ENCODE peak calls at places on chromosome 18, in nine cellular contexts. P is NB4, M is brain microvascular endothelial cell, Q is uterus, S is A549, G is fibroblast of pulmonary artery, X is cardiac muscle cell, H is cardiac fibroblast, R is transverse colon. T is an unnamed sample.

GRCh38 chr18:63137999-63138448 is 181.5 kb downstream of the BCL2 start:
- DNase-seq in P (no peak), M (no peak), Q (no peak), S (no peak), G (peak; percentile 18), X (no peak), H (peak; percentile 19), R (no peak), T (no peak)

GRCh38 chr18:47163241-47163640 is 12.9 kb downstream of the IER3IP1 start:
- DNase-seq in P (no peak), M (peak; percentile 84), Q (no peak), S (no peak), G (peak; percentile 73), X (peak; percentile 70), H (peak; percentile 64), R (no peak), T (no peak)

GRCh38 chr18:77249583-77250500 is at the start of gene GALR1:
- DNase-seq in P (no peak), M (no peak), Q (no peak), S (no peak), G (no peak), X (no peak), H (peak; percentile 1), R (no peak), T (no peak)

GRCh38 chr18:22935431-22935830 is 2.3 kb downstream of the RBBP8 start:
- DNase-seq in P (peak; percentile 36), M (no peak), Q (no peak), S (no peak), G (peak; percentile 3), X (no peak), H (peak; percentile 6), R (no peak), T (no peak)

GRCh38 chr18:27838230-27838629 is 338.7 kb downstream of the CDH2 start:
- DNase-seq in P (no peak), M (no peak), Q (no peak), S (no peak), G (no peak), X (peak; percentile 6), H (no peak), R (no peak), T (no peak)

GRCh38 chr18:72502671-72503431 is 41.3 kb downstream of the CBLN2 start:
- DNase-seq in P (no peak), M (no peak), Q (no peak), S (no peak), G (no peak), X (no peak), H (no peak), R (no peak), T (no peak)

GRCh38 chr18:62128157-62128556 is 58.7 kb downstream of the PIGN start:
- DNase-seq in P (no peak), M (peak; percentile 55), Q (no peak), S (no peak), G (peak; percentile 28), X (peak; percentile 31), H (peak; percentile 27), R (no peak), T (no peak)

GRCh38 chr18:65601775-65602174 is 149.0 kb upstream of the CDH7 start:
- DNase-seq in P (no peak), M (no peak), Q (no peak), S (no peak), G (no peak), X (no peak), H (no peak), R (no peak), T (no peak)

GRCh38 chr18:73842795-73843394 is 304.7 kb downstream of the FBXO15 start:
- DNase-seq in P (peak; percentile 44), M (peak; percentile 48), Q (no peak), S (peak; percentile 40), G (peak; percentile 69), X (peak; percentile 64), H (peak; percentile 66), R (peak; percentile 25), T (no peak)

GRCh38 chr18:33749831-33750230 is 171.8 kb downstream of the ASXL3 start:
- DNase-seq in P (peak; percentile 2), M (no peak), Q (no peak), S (no peak), G (no peak), X (no peak), H (no peak), R (no peak), T (no peak)

GRCh38 chr18:45617284-45617683 is 2.0 kb downstream of the SLC14A2 start:
- DNase-seq in P (no peak), M (peak; percentile 72), Q (peak; percentile 88), S (peak; percentile 42), G (peak; percentile 71), X (peak; percentile 84), H (peak; percentile 88), R (peak; percentile 91), T (peak; percentile 74)

GRCh38 chr18:70384181-70384790 is 95.4 kb downstream of the SOCS6 start:
- DNase-seq in P (peak; percentile 72), M (peak; percentile 83), Q (no peak), S (peak; percentile 91), G (peak; percentile 43), X (peak; percentile 57), H (peak; percentile 43), R (no peak), T (no peak)

GRCh38 chr18:59123588-59124369 is 15.9 kb upstream of the SEC11C start:
- DNase-seq in P (no peak), M (peak; percentile 93), Q (peak; percentile 49), S (peak; percentile 35), G (peak; percentile 62), X (peak; percentile 60), H (peak; percentile 38), R (no peak), T (no peak)

GRCh38 chr18:59718108-59719057 is 21.2 kb upstream of the CCBE1 start:
- DNase-seq in P (no peak), M (peak; percentile 84), Q (no peak), S (peak; percentile 72), G (peak; percentile 77), X (peak; percentile 70), H (peak; percentile 78), R (no peak), T (no peak)

GRCh38 chr18:31931163-31931885 is 11.6 kb downstream of the TRAPPC8 start:
- DNase-seq in P (no peak), M (peak; percentile 64), Q (no peak), S (no peak), G (peak; percentile 24), X (peak; percentile 27), H (peak; percentile 15), R (no peak), T (no peak)

GRCh38 chr18:41378628-41379027 is 576.4 kb upstream of the PIK3C3 start:
- DNase-seq in P (no peak), M (peak; percentile 31), Q (no peak), S (peak; percentile 2), G (peak; percentile 88), X (peak; percentile 85), H (peak; percentile 83), R (no peak), T (no peak)

GRCh38 chr18:54877076-54877475 is 48.8 kb downstream of the RAB27B start:
- DNase-seq in P (no peak), M (no peak), Q (no peak), S (no peak), G (no peak), X (no peak), H (no peak), R (no peak), T (no peak)

GRCh38 chr18:74498712-74499629 is 2.8 kb downstream of the CNDP2 start:
- DNase-seq in P (peak; percentile 81), M (no peak), Q (no peak), S (no peak), G (no peak), X (no peak), H (peak; percentile 17), R (peak; percentile 71), T (no peak)

GRCh38 chr18:21904856-21905255 is 164.3 kb downstream of the MIB1 start:
- DNase-seq in P (no peak), M (no peak), Q (peak; percentile 56), S (no peak), G (no peak), X (peak; percentile 34), H (no peak), R (no peak), T (no peak)

GRCh38 chr18:31088532-31088931 is 13.7 kb downstream of the DSC2 start:
- DNase-seq in P (no peak), M (no peak), Q (no peak), S (no peak), G (no peak), X (no peak), H (no peak), R (no peak), T (no peak)

GRCh38 chr18:48928787-48929186 is 22.0 kb downstream of the SMAD7 start:
- DNase-seq in P (peak; percentile 80), M (no peak), Q (no peak), S (no peak), G (peak; percentile 66), X (no peak), H (peak; percentile 67), R (peak; percentile 86), T (no peak)

GRCh38 chr18:21363411-21363810 is 121.4 kb downstream of the GREB1L start:
- DNase-seq in P (no peak), M (no peak), Q (no peak), S (no peak), G (no peak), X (no peak), H (no peak), R (no peak), T (no peak)

GRCh38 chr18:49677081-49677480 is 115.2 kb downstream of the LIPG start:
- DNase-seq in P (no peak), M (no peak), Q (no peak), S (no peak), G (no peak), X (no peak), H (no peak), R (no peak), T (no peak)

GRCh38 chr18:8717011-8717770 is 11.8 kb downstream of the MTCL1 start:
- DNase-seq in P (no peak), M (no peak), Q (no peak), S (no peak), G (no peak), X (no peak), H (no peak), R (no peak), T (no peak)
- H3K4me3 ChIP-seq in P (no peak overlapping the region), M (no peak overlapping the region), Q (no peak overlapping the region), S (no peak overlapping the region), G (no peak overlapping the region), X (no peak overlapping the region), H (no peak overlapping the region), R (no peak overlapping the region), T (no peak overlapping the region)

GRCh38 chr18:10422731-10423130 is 31.7 kb upstream of the APCDD1 start:
- DNase-seq in P (no peak), M (no peak), Q (no peak), S (no peak), G (no peak), X (no peak), H (no peak), R (no peak), T (no peak)
- H3K4me3 ChIP-seq in P (no peak overlapping the region), M (no peak overlapping the region), Q (no peak overlapping the region), S (no peak overlapping the region), G (no peak overlapping the region), X (no peak overlapping the region), H (no peak overlapping the region), R (no peak overlapping the region), T (no peak overlapping the region)

GRCh38 chr18:79071037-79071960 is 2.1 kb downstream of the ATP9B start:
- DNase-seq in P (peak; percentile 55), M (no peak), Q (no peak), S (no peak), G (no peak), X (no peak), H (no peak), R (no peak), T (no peak)
- H3K4me3 ChIP-seq in P (peak overlapping the region; percentile 97), M (no peak overlapping the region), Q (no peak overlapping the region), S (no peak overlapping the region), G (no peak overlapping the region), X (peak overlapping the region; percentile 93), H (no peak overlapping the region), R (no peak overlapping the region), T (peak overlapping the region; percentile 91)

GRCh38 chr18:44508474-44508873 is 172.2 kb upstream of the SETBP1 start:
- DNase-seq in P (no peak), M (no peak), Q (no peak), S (no peak), G (no peak), X (no peak), H (no peak), R (no peak), T (no peak)
- H3K4me3 ChIP-seq in P (no peak overlapping the region), M (no peak overlapping the region), Q (no peak overlapping the region), S (no peak overlapping the region), G (no peak overlapping the region), X (no peak overlapping the region), H (no peak overlapping the region), R (no peak overlapping the region), T (no peak overlapping the region)

T was measured in thoracic aorta.